ENCODE peak calls at places on chromosomes 7 and 10, in nine cellular contexts. One of them, this sample, is unnamed.

GRCh38 chr10:6737080-6737641 is 157.1 kb upstream of the PRKCQ start:
- DNase-seq in left ventricle myocardium inferior: no peak
- DNase-seq in osteocyte: no peak
- DNase-seq in progenitor cell of endocrine pancreas: no peak
- DNase-seq in neural crest cell: no peak
- DNase-seq in hepatocyte: no peak
- DNase-seq in astrocyte of the spinal cord: peak; percentile 31
- DNase-seq in heart left ventricle: peak; percentile 38
- DNase-seq in glutamatergic neuron: no peak
- DNase-seq in this sample: peak; percentile 14

GRCh38 chr10:60048146-60048545 is 141.8 kb upstream of the CCDC6 start:
- DNase-seq in progenitor cell of endocrine pancreas: no peak
- DNase-seq in hepatocyte: peak; percentile 17
- DNase-seq in glutamatergic neuron: no peak
- DNase-seq in left ventricle myocardium inferior: no peak
- DNase-seq in osteocyte: no peak
- DNase-seq in astrocyte of the spinal cord: peak; percentile 15
- DNase-seq in heart left ventricle: no peak
- DNase-seq in neural crest cell: no peak
- DNase-seq in this sample: peak; percentile 10

GRCh38 chr10:132450825-132451505 is 54.0 kb downstream of the PWWP2B start:
- DNase-seq in left ventricle myocardium inferior: no peak
- DNase-seq in hepatocyte: no peak
- DNase-seq in astrocyte of the spinal cord: no peak
- DNase-seq in neural crest cell: no peak
- DNase-seq in progenitor cell of endocrine pancreas: no peak
- DNase-seq in osteocyte: no peak
- DNase-seq in glutamatergic neuron: peak; percentile 21
- DNase-seq in heart left ventricle: peak; percentile 20
- DNase-seq in this sample: peak; percentile 23

GRCh38 chr7:151498495-151498894 is 21.2 kb downstream of the RHEB start:
- DNase-seq in astrocyte of the spinal cord: no peak
- DNase-seq in left ventricle myocardium inferior: no peak
- DNase-seq in glutamatergic neuron: no peak
- DNase-seq in osteocyte: no peak
- DNase-seq in progenitor cell of endocrine pancreas: no peak
- DNase-seq in hepatocyte: no peak
- DNase-seq in heart left ventricle: no peak
- DNase-seq in neural crest cell: no peak
- DNase-seq in this sample: no peak

GRCh38 chr10:7700577-7701125 is 2.5 kb upstream of the ITIH2 start:
- DNase-seq in osteocyte: no peak
- DNase-seq in heart left ventricle: no peak
- DNase-seq in progenitor cell of endocrine pancreas: no peak
- DNase-seq in glutamatergic neuron: no peak
- DNase-seq in neural crest cell: no peak
- DNase-seq in astrocyte of the spinal cord: no peak
- DNase-seq in hepatocyte: peak; percentile 50
- DNase-seq in left ventricle myocardium inferior: no peak
- DNase-seq in this sample: no peak

GRCh38 chr7:116327135-116327534 is 116.8 kb downstream of the TES start:
- DNase-seq in astrocyte of the spinal cord: no peak
- DNase-seq in osteocyte: no peak
- DNase-seq in neural crest cell: no peak
- DNase-seq in progenitor cell of endocrine pancreas: no peak
- DNase-seq in heart left ventricle: no peak
- DNase-seq in hepatocyte: no peak
- DNase-seq in left ventricle myocardium inferior: no peak
- DNase-seq in glutamatergic neuron: no peak
- DNase-seq in this sample: no peak

GRCh38 chr10:90222372-90222771 is 521.0 kb downstream of the KIF20B start:
- DNase-seq in glutamatergic neuron: no peak
- DNase-seq in heart left ventricle: no peak
- DNase-seq in neural crest cell: no peak
- DNase-seq in astrocyte of the spinal cord: peak; percentile 83
- DNase-seq in hepatocyte: peak; percentile 18
- DNase-seq in progenitor cell of endocrine pancreas: no peak
- DNase-seq in osteocyte: no peak
- DNase-seq in left ventricle myocardium inferior: no peak
- DNase-seq in this sample: no peak

GRCh38 chr10:48509974-48510692 is 94.7 kb downstream of the ARHGAP22 start:
- DNase-seq in heart left ventricle: no peak
- DNase-seq in hepatocyte: no peak
- DNase-seq in astrocyte of the spinal cord: no peak
- DNase-seq in left ventricle myocardium inferior: no peak
- DNase-seq in osteocyte: peak; percentile 57
- DNase-seq in glutamatergic neuron: no peak
- DNase-seq in progenitor cell of endocrine pancreas: no peak
- DNase-seq in neural crest cell: no peak
- DNase-seq in this sample: peak; percentile 25

GRCh38 chr10:95181731-95182130 is 12.3 kb upstream of the ACSM6 start:
- DNase-seq in osteocyte: no peak
- DNase-seq in hepatocyte: no peak
- DNase-seq in heart left ventricle: no peak
- DNase-seq in progenitor cell of endocrine pancreas: no peak
- DNase-seq in left ventricle myocardium inferior: no peak
- DNase-seq in astrocyte of the spinal cord: no peak
- DNase-seq in glutamatergic neuron: no peak
- DNase-seq in neural crest cell: no peak
- DNase-seq in this sample: no peak

GRCh38 chr10:119337796-119338432 is 130.5 kb downstream of the GRK5 start:
- DNase-seq in left ventricle myocardium inferior: no peak
- DNase-seq in neural crest cell: no peak
- DNase-seq in progenitor cell of endocrine pancreas: no peak
- DNase-seq in heart left ventricle: peak; percentile 21
- DNase-seq in astrocyte of the spinal cord: peak; percentile 69
- DNase-seq in osteocyte: no peak
- DNase-seq in glutamatergic neuron: no peak
- DNase-seq in hepatocyte: no peak
- DNase-seq in this sample: no peak

GRCh38 chr10:11162828-11163599 is 145.3 kb downstream of the CELF2 start:
- DNase-seq in progenitor cell of endocrine pancreas: no peak
- DNase-seq in neural crest cell: no peak
- DNase-seq in astrocyte of the spinal cord: no peak
- DNase-seq in glutamatergic neuron: no peak
- DNase-seq in heart left ventricle: peak; percentile 57
- DNase-seq in osteocyte: peak; percentile 21
- DNase-seq in left ventricle myocardium inferior: peak; percentile 42
- DNase-seq in hepatocyte: no peak
- DNase-seq in this sample: no peak

GRCh38 chr7:1724118-1724910 is 54.2 kb downstream of the ELFN1 start:
- DNase-seq in neural crest cell: no peak
- DNase-seq in hepatocyte: no peak
- DNase-seq in heart left ventricle: no peak
- DNase-seq in progenitor cell of endocrine pancreas: no peak
- DNase-seq in left ventricle myocardium inferior: no peak
- DNase-seq in astrocyte of the spinal cord: no peak
- DNase-seq in osteocyte: no peak
- DNase-seq in glutamatergic neuron: peak; percentile 11
- DNase-seq in this sample: no peak

GRCh38 chr7:130207642-130208041 is at the start of gene SSMEM1:
- DNase-seq in astrocyte of the spinal cord: peak; percentile 33
- DNase-seq in osteocyte: no peak
- DNase-seq in glutamatergic neuron: no peak
- DNase-seq in hepatocyte: peak; percentile 8
- DNase-seq in left ventricle myocardium inferior: no peak
- DNase-seq in progenitor cell of endocrine pancreas: no peak
- DNase-seq in heart left ventricle: no peak
- DNase-seq in neural crest cell: no peak
- DNase-seq in this sample: no peak

GRCh38 chr7:40680657-40681056 is 545.9 kb downstream of the SUGCT start:
- DNase-seq in progenitor cell of endocrine pancreas: no peak
- DNase-seq in neural crest cell: no peak
- DNase-seq in left ventricle myocardium inferior: no peak
- DNase-seq in glutamatergic neuron: no peak
- DNase-seq in astrocyte of the spinal cord: peak; percentile 32
- DNase-seq in heart left ventricle: no peak
- DNase-seq in hepatocyte: peak; percentile 30
- DNase-seq in osteocyte: no peak
- DNase-seq in this sample: no peak

GRCh38 chr10:97131702-97132101 is 54.1 kb downstream of the SLIT1 start:
- DNase-seq in heart left ventricle: no peak
- DNase-seq in astrocyte of the spinal cord: no peak
- DNase-seq in neural crest cell: no peak
- DNase-seq in osteocyte: no peak
- DNase-seq in hepatocyte: no peak
- DNase-seq in progenitor cell of endocrine pancreas: no peak
- DNase-seq in left ventricle myocardium inferior: no peak
- DNase-seq in glutamatergic neuron: no peak
- DNase-seq in this sample: no peak

GRCh38 chr10:22086730-22087364 is 83.3 kb upstream of the DNAJC1 start:
- DNase-seq in neural crest cell: peak; percentile 27
- DNase-seq in astrocyte of the spinal cord: peak; percentile 82
- DNase-seq in left ventricle myocardium inferior: peak; percentile 90
- DNase-seq in progenitor cell of endocrine pancreas: no peak
- DNase-seq in glutamatergic neuron: peak; percentile 58
- DNase-seq in osteocyte: no peak
- DNase-seq in hepatocyte: peak; percentile 79
- DNase-seq in heart left ventricle: peak; percentile 93
- DNase-seq in this sample: peak; percentile 59

GRCh38 chr10:119409906-119410305 is 132.6 kb downstream of the RGS10 start:
- DNase-seq in astrocyte of the spinal cord: peak; percentile 51
- DNase-seq in progenitor cell of endocrine pancreas: peak; percentile 26
- DNase-seq in left ventricle myocardium inferior: peak; percentile 87
- DNase-seq in hepatocyte: peak; percentile 40
- DNase-seq in neural crest cell: peak; percentile 47
- DNase-seq in osteocyte: no peak
- DNase-seq in heart left ventricle: peak; percentile 94
- DNase-seq in glutamatergic neuron: no peak
- DNase-seq in this sample: peak; percentile 76

GRCh38 chr10:95835911-95836310 is 71.9 kb upstream of the CC2D2B start:
- DNase-seq in neural crest cell: no peak
- DNase-seq in glutamatergic neuron: no peak
- DNase-seq in astrocyte of the spinal cord: no peak
- DNase-seq in progenitor cell of endocrine pancreas: no peak
- DNase-seq in osteocyte: no peak
- DNase-seq in left ventricle myocardium inferior: no peak
- DNase-seq in heart left ventricle: no peak
- DNase-seq in hepatocyte: no peak
- DNase-seq in this sample: no peak

DNA sequence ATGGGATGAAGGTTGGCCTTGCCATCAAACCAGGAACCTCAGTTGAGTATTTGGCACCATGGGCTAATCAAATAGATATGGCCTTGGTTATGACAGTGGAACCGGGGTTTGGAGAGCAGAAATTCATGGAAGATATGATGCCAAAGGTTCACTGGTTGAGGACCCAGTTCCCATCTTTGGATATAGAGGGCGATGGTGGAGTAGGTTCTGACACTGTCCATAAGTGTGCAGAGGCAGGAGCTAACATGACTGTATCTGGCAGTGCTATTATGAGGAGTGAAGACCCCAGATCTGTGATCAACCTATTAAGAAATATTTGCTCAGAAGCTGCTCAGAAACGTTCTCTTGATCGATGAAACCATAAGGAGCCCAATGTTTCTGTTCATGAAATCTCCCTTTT is 641 bp downstream of the RPEL1 start:
- DNase-seq in heart left ventricle: no peak
- DNase-seq in progenitor cell of endocrine pancreas: no peak
- DNase-seq in astrocyte of the spinal cord: no peak
- DNase-seq in osteocyte: no peak
- DNase-seq in glutamatergic neuron: no peak
- DNase-seq in neural crest cell: no peak
- DNase-seq in hepatocyte: no peak
- DNase-seq in left ventricle myocardium inferior: no peak
- DNase-seq in this sample: no peak
- TF ChIP-seq CTCF in heart left ventricle: no peak
- TF ChIP-seq CTCF in progenitor cell of endocrine pancreas: peak; percentile 8
- TF ChIP-seq CTCF in astrocyte of the spinal cord: peak; percentile 15
- TF ChIP-seq CTCF in osteocyte: peak; percentile 27
- TF ChIP-seq CTCF in glutamatergic neuron: no peak
- TF ChIP-seq CTCF in neural crest cell: no peak
- TF ChIP-seq CTCF in hepatocyte: no peak
- TF ChIP-seq CTCF in left ventricle myocardium inferior: no peak
- TF ChIP-seq CTCF in this sample: no peak

DNA sequence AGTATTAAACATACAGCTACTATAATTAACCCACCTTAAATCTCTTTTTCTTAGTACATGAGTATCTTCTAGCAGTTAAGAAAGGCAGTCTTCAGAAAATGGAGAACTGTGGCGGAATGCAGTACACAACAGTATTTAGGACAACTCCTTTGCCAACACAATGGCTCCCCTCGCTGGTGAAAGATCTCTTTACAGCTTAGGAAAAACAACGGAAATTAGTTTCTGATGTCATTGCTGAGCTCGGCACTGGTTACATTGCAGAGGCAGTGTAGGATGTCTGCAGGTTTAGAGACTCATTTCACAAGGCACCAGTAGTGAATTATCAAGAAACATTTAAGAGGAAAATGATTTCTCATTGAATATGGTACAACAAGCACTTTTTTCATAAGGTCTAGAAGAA is 43.4 kb downstream of the GLRX3 start:
- DNase-seq in neural crest cell: no peak
- DNase-seq in hepatocyte: peak; percentile 71
- DNase-seq in astrocyte of the spinal cord: peak; percentile 79
- DNase-seq in osteocyte: no peak
- DNase-seq in left ventricle myocardium inferior: no peak
- DNase-seq in progenitor cell of endocrine pancreas: no peak
- DNase-seq in heart left ventricle: no peak
- DNase-seq in glutamatergic neuron: no peak
- DNase-seq in this sample: no peak
- TF ChIP-seq CTCF in neural crest cell: peak; percentile 62
- TF ChIP-seq CTCF in hepatocyte: peak; percentile 60
- TF ChIP-seq CTCF in astrocyte of the spinal cord: peak; percentile 61
- TF ChIP-seq CTCF in osteocyte: peak; percentile 55
- TF ChIP-seq CTCF in left ventricle myocardium inferior: peak; percentile 43
- TF ChIP-seq CTCF in progenitor cell of endocrine pancreas: peak; percentile 59
- TF ChIP-seq CTCF in heart left ventricle: peak; percentile 22
- TF ChIP-seq CTCF in glutamatergic neuron: peak; percentile 45
- TF ChIP-seq CTCF in this sample: peak; percentile 57

GRCh38 chr10:73790886-73791625 is 5.7 kb downstream of the ZSWIM8 start:
- DNase-seq in neural crest cell: no peak
- DNase-seq in progenitor cell of endocrine pancreas: no peak
- DNase-seq in astrocyte of the spinal cord: no peak
- DNase-seq in left ventricle myocardium inferior: no peak
- DNase-seq in heart left ventricle: no peak
- DNase-seq in hepatocyte: no peak
- DNase-seq in osteocyte: no peak
- DNase-seq in glutamatergic neuron: no peak
- DNase-seq in this sample: no peak
- TF ChIP-seq CTCF in neural crest cell: no peak
- TF ChIP-seq CTCF in progenitor cell of endocrine pancreas: no peak
- TF ChIP-seq CTCF in astrocyte of the spinal cord: no peak
- TF ChIP-seq CTCF in left ventricle myocardium inferior: no peak
- TF ChIP-seq CTCF in heart left ventricle: no peak
- TF ChIP-seq CTCF in hepatocyte: no peak
- TF ChIP-seq CTCF in osteocyte: no peak
- TF ChIP-seq CTCF in glutamatergic neuron: no peak
- TF ChIP-seq CTCF in this sample: no peak

DNA sequence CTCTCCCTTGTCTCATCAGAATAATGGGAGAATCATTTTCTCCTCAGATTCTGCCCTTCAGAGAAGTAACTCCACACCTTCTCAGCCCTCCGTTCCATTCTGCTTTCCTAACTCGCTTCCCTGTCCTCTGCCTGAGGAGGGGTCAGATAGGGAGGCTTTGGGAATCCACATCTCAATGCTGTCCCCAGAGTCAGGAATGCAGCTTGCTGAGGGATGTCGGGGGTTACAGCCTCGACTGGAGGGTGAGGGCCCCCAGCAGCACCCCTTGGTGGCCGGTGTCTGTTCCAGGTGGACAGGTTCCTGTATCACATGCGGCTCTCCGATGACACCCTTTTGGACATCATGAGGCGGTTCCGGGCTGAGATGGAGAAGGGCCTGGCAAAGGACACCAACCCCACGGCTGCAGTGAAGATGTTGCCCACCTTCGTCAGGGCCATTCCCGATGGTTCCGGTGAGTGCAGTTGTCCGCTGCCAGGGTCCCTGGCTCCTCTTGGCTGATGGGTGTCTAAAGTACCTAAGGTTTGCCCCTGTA is 6.9 kb downstream of the HKDC1 start:
- DNase-seq in progenitor cell of endocrine pancreas: no peak
- DNase-seq in left ventricle myocardium inferior: no peak
- DNase-seq in astrocyte of the spinal cord: no peak
- DNase-seq in heart left ventricle: no peak
- DNase-seq in neural crest cell: no peak
- DNase-seq in hepatocyte: no peak
- DNase-seq in glutamatergic neuron: no peak
- DNase-seq in osteocyte: no peak
- DNase-seq in this sample: no peak
- TF ChIP-seq CTCF in progenitor cell of endocrine pancreas: no peak
- TF ChIP-seq CTCF in left ventricle myocardium inferior: no peak
- TF ChIP-seq CTCF in astrocyte of the spinal cord: no peak
- TF ChIP-seq CTCF in heart left ventricle: no peak
- TF ChIP-seq CTCF in neural crest cell: no peak
- TF ChIP-seq CTCF in hepatocyte: no peak
- TF ChIP-seq CTCF in glutamatergic neuron: no peak
- TF ChIP-seq CTCF in osteocyte: no peak
- TF ChIP-seq CTCF in this sample: no peak